ENCODE peak calls at places on chromosome 12, in seven cellular contexts. J is HCT116, L is mucosa of descending colon, P is SK-N-SH, X is colonic mucosa, W is type B pancreatic cell, B is ovary. C is an unnamed sample.

GRCh38 chr12:10448236-10448635 is 4.9 kb downstream of the KLRC1 start:
- DNase-seq in J (no peak), L (no peak), P (no peak), X (no peak), W (no peak), B (no peak), C (no peak)

GRCh38 chr12:113119980-113120669 is 15.4 kb downstream of the RASAL1 start:
- DNase-seq in J (no peak), L (no peak), P (no peak), X (no peak), W (no peak), B (no peak), C (no peak)

GRCh38 chr12:31326689-31327659 is 1.0 kb upstream of the SINHCAF start:
- DNase-seq in J (no peak), L (peak), P (no peak), X (no peak), W (no peak), B (no peak), C (no peak)

GRCh38 chr12:8742501-8742900 is 44.7 kb downstream of the RIMKLB start:
- DNase-seq in J (no peak), L (no peak), P (no peak), X (no peak), W (no peak), B (no peak), C (peak)

GRCh38 chr12:41621288-41621687 is 433.2 kb downstream of the PDZRN4 start:
- DNase-seq in J (no peak), L (no peak), P (no peak), X (no peak), W (no peak), B (no peak), C (no peak)

GRCh38 chr12:94377599-94377998 is 82.1 kb downstream of the CEP83 start:
- DNase-seq in J (no peak), L (no peak), P (no peak), X (no peak), W (no peak), B (no peak), C (no peak)

GRCh38 chr12:4736048-4736447 is 15.8 kb downstream of the GALNT8 start:
- DNase-seq in J (no peak), L (peak), P (no peak), X (no peak), W (no peak), B (no peak), C (no peak)

GRCh38 chr12:21851151-21851550 is 76.6 kb upstream of the KCNJ8 start:
- DNase-seq in J (no peak), L (no peak), P (no peak), X (no peak), W (no peak), B (no peak), C (no peak)

GRCh38 chr12:97960741-97961608 is 498.4 kb downstream of the RMST start:
- DNase-seq in J (peak), L (peak), P (peak), X (peak), W (no peak), B (no peak), C (peak)

GRCh38 chr12:67630373-67631088 is 18.0 kb upstream of the DYRK2 start:
- DNase-seq in J (no peak), L (peak), P (peak), X (peak), W (no peak), B (peak), C (peak)

GRCh38 chr12:22626429-22626828 is 1.5 kb downstream of the ETNK1 start:
- DNase-seq in J (no peak), L (peak), P (no peak), X (no peak), W (no peak), B (no peak), C (no peak)

GRCh38 chr12:28975564-28976340 is 173.3 kb upstream of the FAR2 start:
- DNase-seq in J (no peak), L (no peak), P (no peak), X (no peak), W (no peak), B (no peak), C (no peak)

GRCh38 chr12:95231190-95231589 is 13.6 kb downstream of the VEZT start:
- DNase-seq in J (no peak), L (no peak), P (peak), X (no peak), W (no peak), B (no peak), C (no peak)

GRCh38 chr12:94178886-94179285 is 30.5 kb downstream of the PLXNC1 start:
- DNase-seq in J (no peak), L (no peak), P (no peak), X (no peak), W (no peak), B (no peak), C (no peak)

GRCh38 chr12:58731096-58731495 is 189.2 kb downstream of the LRIG3 start:
- DNase-seq in J (no peak), L (no peak), P (no peak), X (no peak), W (no peak), B (no peak), C (no peak)

GRCh38 chr12:29733060-29733459 is 50.7 kb downstream of the TMTC1 start:
- DNase-seq in J (no peak), L (no peak), P (no peak), X (no peak), W (no peak), B (no peak), C (no peak)

GRCh38 chr12:103771466-103771865 is 69.6 kb downstream of the NT5DC3 start:
- DNase-seq in J (no peak), L (peak), P (peak), X (peak), W (no peak), B (peak), C (peak)

GRCh38 chr12:130650131-130650530 is 66.0 kb downstream of the RIMBP2 start:
- DNase-seq in J (no peak), L (no peak), P (peak), X (no peak), W (no peak), B (no peak), C (no peak)

GRCh38 chr12:12592930-12593329 is 18.7 kb upstream of the CREBL2 start:
- DNase-seq in J (no peak), L (no peak), P (no peak), X (no peak), W (no peak), B (no peak), C (peak)

GRCh38 chr12:31518680-31519227 is 72.2 kb downstream of the DENND5B start:
- DNase-seq in J (peak), L (peak), P (peak), X (no peak), W (no peak), B (peak), C (peak)

GRCh38 chr12:61870658-61871559 is 389.3 kb upstream of the USP15 start:
- DNase-seq in J (no peak), L (peak), P (no peak), X (no peak), W (no peak), B (no peak), C (no peak)

GRCh38 chr12:104669851-104670337 is 213.1 kb downstream of the CHST11 start:
- DNase-seq in J (no peak), L (peak), P (no peak), X (peak), W (no peak), B (peak), C (no peak)

GRCh38 chr12:114335607-114336006 is 70.3 kb downstream of the TBX5 start:
- DNase-seq in J (no peak), L (no peak), P (no peak), X (no peak), W (no peak), B (no peak), C (no peak)

GRCh38 chr12:37541356-37541755 is 775.2 kb upstream of the ALG10B start:
- DNase-seq in J (no peak), L (no peak), P (no peak), X (no peak), W (no peak), B (no peak), C (no peak)

GRCh38 chr12:62948123-62948522 is 13.2 kb upstream of the PPM1H start:
- DNase-seq in J (no peak), L (no peak), P (no peak), X (no peak), W (no peak), B (no peak), C (no peak)

GRCh38 chr12:96985515-96986362 is 78.7 kb downstream of the NEDD1 start:
- DNase-seq in J (peak), L (peak), P (no peak), X (no peak), W (no peak), B (no peak), C (peak)

GRCh38 chr12:3042394-3042793 is 34.8 kb upstream of the TSPAN9 start:
- DNase-seq in J (no peak), L (no peak), P (no peak), X (no peak), W (no peak), B (no peak), C (no peak)

GRCh38 chr12:110373025-110373876 is 30.3 kb downstream of the ANAPC7 start:
- DNase-seq in J (no peak), L (peak), P (no peak), X (no peak), W (no peak), B (no peak), C (no peak)

GRCh38 chr12:68530965-68531364 is 79.7 kb upstream of the RAP1B start:
- DNase-seq in J (no peak), L (no peak), P (no peak), X (no peak), W (no peak), B (no peak), C (no peak)

GRCh38 chr12:69534389-69534822 is 50.9 kb upstream of the CCT2 start:
- DNase-seq in J (peak), L (peak), P (no peak), X (peak), W (no peak), B (peak), C (peak)

GRCh38 chr12:3076730-3077571 is at the start of gene TSPAN9:
- DNase-seq in J (no peak), L (peak), P (peak), X (peak), W (peak), B (peak), C (peak)

GRCh38 chr12:64077922-64078321 is 144.2 kb downstream of the KICS2 start:
- DNase-seq in J (no peak), L (no peak), P (no peak), X (no peak), W (no peak), B (no peak), C (no peak)

GRCh38 chr12:29547151-29547561 is 49.7 kb upstream of the OVCH1 start:
- DNase-seq in J (no peak), L (no peak), P (no peak), X (no peak), W (no peak), B (no peak), C (no peak)

GRCh38 chr12:20174776-20175175 is 193.6 kb upstream of the PDE3A start:
- DNase-seq in J (no peak), L (no peak), P (no peak), X (no peak), W (no peak), B (no peak), C (no peak)

GRCh38 chr12:52207895-52208294 is 16.1 kb upstream of the KRT80 start:
- DNase-seq in J (no peak), L (peak), P (no peak), X (no peak), W (no peak), B (no peak), C (peak)

GRCh38 chr12:14896477-14897184 is 11.0 kb upstream of the MGP start:
- DNase-seq in J (no peak), L (no peak), P (no peak), X (no peak), W (no peak), B (no peak), C (no peak)

GRCh38 chr12:14893471-14894250 is 8.0 kb upstream of the MGP start:
- DNase-seq in J (no peak), L (no peak), P (no peak), X (no peak), W (no peak), B (no peak), C (no peak)

GRCh38 chr12:14892726-14893442 is 7.2 kb upstream of the MGP start:
- DNase-seq in J (no peak), L (no peak), P (no peak), X (no peak), W (no peak), B (peak), C (no peak)
- TF ChIP-seq CTCF in J (no peak), L (no peak), P (peak), X (no peak), W (no peak), B (peak), C (no peak)

GRCh38 chr12:124558298-124558697 is 9.1 kb downstream of the NCOR2 start:
- DNase-seq in J (no peak), L (no peak), P (no peak), X (no peak), W (no peak), B (no peak), C (no peak)

GRCh38 chr12:124555168-124555928 is 12.1 kb downstream of the NCOR2 start:
- DNase-seq in J (no peak), L (no peak), P (no peak), X (no peak), W (no peak), B (no peak), C (no peak)

GRCh38 chr12:124557518-124558223 is 9.7 kb downstream of the NCOR2 start:
- DNase-seq in J (no peak), L (no peak), P (peak), X (no peak), W (no peak), B (no peak), C (no peak)

GRCh38 chr12:124556067-124556466 is 11.3 kb downstream of the NCOR2 start:
- DNase-seq in J (no peak), L (no peak), P (no peak), X (no peak), W (no peak), B (no peak), C (no peak)

GRCh38 chr12:124556896-124557501 is 10.4 kb downstream of the NCOR2 start:
- DNase-seq in J (no peak), L (no peak), P (peak), X (no peak), W (no peak), B (peak), C (no peak)
- TF ChIP-seq CTCF in J (no peak), L (no peak), P (no peak), X (no peak), W (no peak), B (no peak), C (no peak)

GRCh38 chr12:124304314-124304790 is 9.5 kb downstream of the RFLNA start:
- DNase-seq in J (no peak), L (no peak), P (no peak), X (no peak), W (no peak), B (no peak), C (no peak)
- TF ChIP-seq CTCF in J (no peak), L (no peak), P (no peak), X (no peak), W (no peak), B (no peak), C (no peak)

DNA sequence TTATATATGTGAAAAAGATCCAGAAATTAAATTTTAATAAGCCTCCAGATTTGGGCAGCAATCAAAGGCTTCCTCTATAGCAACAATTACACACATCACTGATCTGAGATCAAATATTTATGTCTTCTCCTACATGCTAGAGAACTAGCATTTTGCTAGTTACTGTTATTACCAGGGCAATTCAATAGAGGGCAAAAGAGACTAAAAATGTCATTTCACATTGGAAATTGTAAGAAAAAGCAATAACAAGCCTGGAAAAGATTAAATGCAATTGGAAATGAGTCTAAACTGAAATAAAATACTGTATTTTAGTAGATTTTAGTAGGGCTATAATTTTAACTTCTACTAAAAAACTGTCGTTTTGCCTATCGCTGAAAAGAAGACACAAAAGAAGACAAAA is 32.6 kb upstream of the ANO6 start:
- DNase-seq in J (no peak), L (no peak), P (peak), X (no peak), W (no peak), B (no peak), C (no peak)
- TF ChIP-seq CTCF in J (peak), L (no peak), P (peak), X (no peak), W (peak), B (peak), C (no peak)

DNA sequence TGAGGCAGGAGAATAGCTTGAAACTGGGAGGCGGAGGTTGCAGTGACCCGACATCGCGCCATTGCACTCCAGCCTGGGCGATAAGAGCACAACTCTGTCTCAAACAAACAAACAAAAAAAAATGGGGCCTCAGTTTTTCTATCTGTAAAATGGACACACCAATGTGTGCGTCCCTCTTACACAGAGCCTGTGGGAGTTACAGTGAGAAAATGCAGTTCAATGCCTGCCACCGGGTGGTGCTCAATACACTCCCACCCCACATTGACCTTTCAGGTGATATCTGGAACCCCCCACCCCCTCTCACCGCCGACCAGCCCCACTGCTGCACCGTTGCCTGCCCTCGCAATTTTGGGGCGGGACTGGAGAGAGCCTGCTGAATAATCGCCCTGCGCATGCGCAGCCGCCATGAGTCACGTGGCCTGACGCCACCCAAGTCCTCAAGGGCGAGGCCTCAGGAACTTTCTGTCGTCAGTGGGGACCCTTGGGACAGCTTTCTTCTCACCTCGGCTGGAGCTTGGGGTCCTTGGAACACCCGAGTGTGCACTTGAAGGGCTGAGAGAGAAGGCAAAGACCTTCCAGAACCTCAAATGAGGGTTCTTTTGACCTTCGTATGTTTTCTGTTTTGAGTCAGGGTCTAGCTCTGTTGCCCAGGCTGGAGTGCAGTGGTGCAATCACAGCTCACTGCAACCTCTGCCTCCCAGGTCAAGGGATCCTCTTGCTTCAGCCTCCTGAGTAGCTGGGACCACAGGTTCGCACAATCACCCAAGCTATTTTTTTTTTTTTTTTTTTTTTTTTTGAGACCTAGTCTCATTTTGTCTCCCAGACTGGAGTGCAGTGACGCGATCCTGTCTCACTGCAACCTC is 14.6 kb upstream of the CABP1 start:
- DNase-seq in J (peak), L (peak), P (peak), X (peak), W (no peak), B (no peak), C (no peak)
- TF ChIP-seq CTCF in J (no peak), L (no peak), P (peak), X (no peak), W (peak), B (no peak), C (no peak)

C was measured in Calu3.